ENCODE peak calls at places on chromosomes 13 and 19, in ten cellular contexts. S is NCI-H1092; X is SW 1271; Y is stimulated activated CD4-positive, alpha-beta T cell treated with anti-CD3 and anti-CD28 coated beads, Interleukin-1b, Interleukin-23, amount 100 ng/mL, for 4 hours; P is putamen; R is GM04503; W is activated T-cell treated with anti-CD3 and anti-CD28 coated beads, Interleukin-2, amount 50 U/mL, for 72 hours; G is midbrain; Z is NCI-H1105; T is cardiac fibroblast. H is an unnamed sample.

GRCh38 chr19:13843104-13843921 is 33.6 kb upstream of the NANOS3 start:
- DNase-seq in S (no peak), X (peak; percentile 48), Y (no peak), P (no peak), R (no peak), W (peak; percentile 4), G (peak; percentile 3), Z (peak; percentile 36), T (peak; percentile 65), H (no peak)

GRCh38 chr13:109500146-109500773 is 286.1 kb downstream of the IRS2 start:
- DNase-seq in S (peak; percentile 28), X (no peak), Y (no peak), P (no peak), R (no peak), W (no peak), G (no peak), Z (no peak), T (peak; percentile 31), H (peak; percentile 5)

GRCh38 chr19:29672319-29672932 is 7.2 kb downstream of the PLEKHF1 start:
- DNase-seq in S (no peak), X (no peak), Y (no peak), P (no peak), R (no peak), W (no peak), G (no peak), Z (no peak), T (no peak), H (no peak)

GRCh38 chr13:72853000-72853399 is 71.1 kb downstream of the PIBF1 start:
- DNase-seq in S (no peak), X (no peak), Y (no peak), P (no peak), R (no peak), W (no peak), G (no peak), Z (no peak), T (no peak), H (no peak)

GRCh38 chr13:77386046-77386445 is 59.2 kb upstream of the MYCBP2 start:
- DNase-seq in S (no peak), X (no peak), Y (no peak), P (no peak), R (no peak), W (no peak), G (no peak), Z (no peak), T (peak; percentile 65), H (no peak)

GRCh38 chr19:38055655-38056521 is 148.9 kb downstream of the SIPA1L3 start:
- DNase-seq in S (no peak), X (no peak), Y (no peak), P (no peak), R (no peak), W (no peak), G (no peak), Z (peak; percentile 24), T (no peak), H (no peak)

GRCh38 chr13:47004552-47004951 is 107.7 kb upstream of the HTR2A start:
- DNase-seq in S (no peak), X (no peak), Y (no peak), P (no peak), R (no peak), W (no peak), G (no peak), Z (no peak), T (no peak), H (no peak)

GRCh38 chr13:50812242-50812641 is 31.2 kb downstream of the DLEU7 start:
- DNase-seq in S (no peak), X (no peak), Y (no peak), P (no peak), R (no peak), W (no peak), G (no peak), Z (no peak), T (no peak), H (no peak)

GRCh38 chr13:96958286-96958891 is 35.9 kb downstream of the OXGR1 start:
- DNase-seq in S (peak; percentile 68), X (no peak), Y (no peak), P (peak; percentile 48), R (no peak), W (no peak), G (peak; percentile 73), Z (peak; percentile 21), T (peak; percentile 68), H (peak; percentile 15)

H was measured in HEK293T.